ENCODE peak calls at places on chromosomes 1 and 21, in ten cellular contexts. F is HFF-Myc, R is ovary, W is coronary artery, L is stomach, Z is lower lobe of right lung, K is GM12864, C is mucosa of descending colon, O is body of pancreas, E is progenitor cell of endocrine pancreas. P is an unnamed sample.

GRCh38 chr21:37450385-37451044 is 83.9 kb downstream of the DYRK1A start:
- DNase-seq in L (no peak), R (no peak), K (no peak), W (no peak), E (no peak), O (no peak), C (no peak), Z (no peak), F (no peak), P (no peak)

GRCh38 chr1:1217621-1218523 is 3.9 kb upstream of the TNFRSF4 start:
- DNase-seq in Z (no peak), L (no peak), K (no peak), W (no peak), O (no peak), E (no peak), F (peak; percentile 20), R (no peak), C (no peak), P (no peak)

GRCh38 chr1:8055973-8056372 is 29.9 kb upstream of the ERRFI1 start:
- DNase-seq in F (no peak), O (no peak), E (no peak), K (no peak), Z (no peak), L (no peak), R (no peak), C (no peak), W (no peak), P (no peak)

GRCh38 chr1:46466477-46467182 is 23.0 kb upstream of the DMBX1 start:
- DNase-seq in L (peak; percentile 28), R (no peak), W (no peak), O (peak; percentile 33), E (no peak), F (no peak), Z (no peak), K (no peak), C (peak; percentile 35), P (no peak)

GRCh38 chr1:219174672-219175564 is 1.2 kb downstream of the LYPLAL1 start:
- DNase-seq in R (no peak), O (peak; percentile 52), K (no peak), F (peak; percentile 30), W (no peak), L (no peak), E (no peak), C (no peak), Z (no peak), P (no peak)

GRCh38 chr1:23556661-23557470 is 2.4 kb downstream of the ID3 start:
- DNase-seq in R (no peak), F (no peak), L (no peak), K (no peak), O (peak; percentile 62), Z (no peak), C (peak; percentile 56), W (no peak), E (no peak), P (no peak)

GRCh38 chr1:20279507-20279906 is 11.2 kb upstream of the VWA5B1 start:
- DNase-seq in E (no peak), O (no peak), L (no peak), K (no peak), Z (no peak), R (no peak), W (no peak), F (peak; percentile 31), C (peak; percentile 45), P (no peak)

GRCh38 chr1:178344513-178345077 is 152.2 kb downstream of the CLEC20A start:
- DNase-seq in Z (no peak), L (no peak), C (no peak), O (no peak), R (no peak), E (no peak), F (no peak), W (no peak), K (no peak), P (no peak)

GRCh38 chr1:36034692-36035091 is 49.2 kb upstream of the TEKT2 start:
- DNase-seq in Z (no peak), W (no peak), E (no peak), L (no peak), F (peak; percentile 3), O (no peak), R (no peak), C (no peak), K (no peak), P (no peak)

GRCh38 chr1:94934551-94934950 is 7.6 kb upstream of the CNN3 start:
- DNase-seq in K (no peak), W (no peak), C (no peak), L (no peak), Z (no peak), O (no peak), F (no peak), E (no peak), R (no peak), P (no peak)

GRCh38 chr1:154812911-154813816 is 56.9 kb downstream of the KCNN3 start:
- DNase-seq in F (no peak), R (peak; percentile 37), E (no peak), W (no peak), O (no peak), Z (no peak), K (no peak), C (no peak), L (no peak), P (no peak)

GRCh38 chr1:4602536-4603316 is 51.7 kb upstream of the AJAP1 start:
- DNase-seq in R (no peak), E (no peak), Z (no peak), O (no peak), F (no peak), C (no peak), L (peak; percentile 16), K (no peak), W (peak; percentile 26), P (no peak)
- TF ChIP-seq CTCF in R (no peak), E (no peak), Z (no peak), O (no peak), F (no peak), C (no peak), L (no peak), K (no peak), W (no peak), P (no peak)

GRCh38 chr1:54849219-54850081 is 37.5 kb downstream of the DHCR24 start:
- DNase-seq in Z (no peak), F (no peak), E (no peak), R (no peak), W (no peak), L (no peak), O (no peak), C (no peak), K (no peak), P (peak; percentile 44)
- TF ChIP-seq CTCF in Z (no peak), F (no peak), E (no peak), R (no peak), W (no peak), L (no peak), O (no peak), C (no peak), K (no peak), P (no peak)

DNA sequence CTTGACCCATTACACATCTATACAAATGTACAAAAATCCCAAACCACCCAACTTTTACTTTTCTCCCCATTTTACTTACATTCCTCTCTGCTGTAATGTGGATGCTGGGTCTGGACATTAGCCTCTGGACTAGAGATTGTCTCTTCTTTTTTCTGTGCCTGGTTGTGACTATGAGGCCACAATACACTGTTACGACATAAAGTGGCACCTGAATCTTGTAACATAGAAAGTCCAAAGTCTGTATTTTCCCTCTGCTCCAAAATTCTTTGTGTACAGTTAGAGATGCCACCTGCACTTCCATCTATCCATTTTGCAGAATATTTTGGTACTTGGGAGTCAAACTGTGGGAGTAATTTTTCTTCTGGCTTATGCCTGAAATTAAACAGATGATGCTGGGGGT is 22.7 kb downstream of the C21orf91 start:
- DNase-seq in W (no peak), Z (no peak), E (no peak), O (no peak), L (no peak), K (no peak), C (no peak), R (no peak), F (no peak), P (no peak)
- TF ChIP-seq CTCF in W (no peak), Z (no peak), E (no peak), O (no peak), L (no peak), K (no peak), C (no peak), R (no peak), F (no peak), P (no peak)

GRCh38 chr1:228165372-228166169 is at the start of gene IBA57:
- DNase-seq in C (peak; percentile 99), L (peak; percentile 100), Z (peak; percentile 100), W (peak; percentile 100), E (peak; percentile 99), K (peak; percentile 95), O (peak; percentile 100), R (peak; percentile 99), F (peak; percentile 93), P (peak; percentile 100)

GRCh38 chr1:228168563-228169270 is 3.1 kb downstream of the IBA57 start:
- DNase-seq in C (no peak), W (no peak), F (no peak), O (no peak), R (peak; percentile 35), K (no peak), E (no peak), L (no peak), Z (peak; percentile 32), P (no peak)

GRCh38 chr1:228163776-228164534 is 1.6 kb upstream of the IBA57 start:
- DNase-seq in W (no peak), O (no peak), E (no peak), L (no peak), K (no peak), F (no peak), C (peak; percentile 33), R (peak; percentile 37), Z (peak; percentile 43), P (no peak)

GRCh38 chr1:228164561-228165371 is 838 bp upstream of the IBA57 start:
- DNase-seq in R (peak; percentile 55), C (peak; percentile 51), F (no peak), L (no peak), Z (peak; percentile 61), E (no peak), W (peak; percentile 76), O (no peak), K (no peak), P (no peak)

GRCh38 chr1:228166170-228166936 is 749 bp downstream of the IBA57 start:
- DNase-seq in E (no peak), Z (peak; percentile 78), F (peak; percentile 44), R (peak; percentile 76), L (peak; percentile 63), C (peak; percentile 84), O (peak; percentile 56), W (peak; percentile 90), K (peak; percentile 19), P (peak; percentile 82)
- TF ChIP-seq CTCF in E (peak; percentile 28), Z (peak; percentile 44), F (peak; percentile 23), R (peak; percentile 24), L (no peak), C (no peak), O (peak; percentile 52), W (no peak), K (peak; percentile 56), P (peak; percentile 55)

P was measured in chondrocyte.